ENCODE peak calls at places on chromosomes 13 and 19, in four cellular contexts. One of them, this sample, is unnamed.

GRCh38 chr19:21705393-21705792 is 62.0 kb downstream of the ZNF100 start:
- DNase-seq in gastrocnemius medialis: no peak
- DNase-seq in B cell: no peak
- DNase-seq in fibroblast of mammary gland: no peak
- DNase-seq in this sample: no peak

GRCh38 chr19:16033136-16033530 is 43.2 kb upstream of the TPM4 start:
- DNase-seq in fibroblast of mammary gland: no peak
- DNase-seq in gastrocnemius medialis: no peak
- DNase-seq in B cell: no peak
- DNase-seq in this sample: no peak

GRCh38 chr19:19420570-19421301 is 15.3 kb downstream of the GATAD2A start:
- DNase-seq in fibroblast of mammary gland: no peak
- DNase-seq in B cell: no peak
- DNase-seq in gastrocnemius medialis: no peak
- DNase-seq in this sample: no peak

GRCh38 chr19:8494158-8494557 is 8.3 kb downstream of the PRAM1 start:
- DNase-seq in gastrocnemius medialis: no peak
- DNase-seq in B cell: no peak
- DNase-seq in fibroblast of mammary gland: no peak
- DNase-seq in this sample: no peak

GRCh38 chr19:6010107-6010506 is 32.2 kb upstream of the RANBP3 start:
- DNase-seq in B cell: no peak
- DNase-seq in fibroblast of mammary gland: no peak
- DNase-seq in gastrocnemius medialis: no peak
- DNase-seq in this sample: no peak

GRCh38 chr19:6680141-6680540 is 10.2 kb upstream of the TNFSF14 start:
- DNase-seq in gastrocnemius medialis: no peak
- DNase-seq in fibroblast of mammary gland: no peak
- DNase-seq in B cell: no peak
- DNase-seq in this sample: no peak

GRCh38 chr13:48653074-48654054 is at the start of gene CYSLTR2:
- DNase-seq in B cell: peak
- DNase-seq in gastrocnemius medialis: no peak
- DNase-seq in fibroblast of mammary gland: peak
- DNase-seq in this sample: no peak

GRCh38 chr19:3184847-3185481 is 766 bp upstream of the NCLN start:
- DNase-seq in gastrocnemius medialis: peak
- DNase-seq in B cell: no peak
- DNase-seq in fibroblast of mammary gland: no peak
- DNase-seq in this sample: no peak

GRCh38 chr19:49912965-49913685 is 15.9 kb upstream of the ATF5 start:
- DNase-seq in B cell: no peak
- DNase-seq in fibroblast of mammary gland: no peak
- DNase-seq in gastrocnemius medialis: no peak
- DNase-seq in this sample: no peak

GRCh38 chr13:34035676-34036325 is 217.9 kb downstream of the RFC3 start:
- DNase-seq in B cell: no peak
- DNase-seq in fibroblast of mammary gland: peak
- DNase-seq in gastrocnemius medialis: no peak
- DNase-seq in this sample: peak

GRCh38 chr19:12295191-12295590 is 508 bp upstream of the ZNF44 start:
- DNase-seq in gastrocnemius medialis: no peak
- DNase-seq in fibroblast of mammary gland: no peak
- DNase-seq in B cell: no peak
- DNase-seq in this sample: no peak

GRCh38 chr13:35354882-35355281 is 121.6 kb downstream of the MAB21L1 start:
- DNase-seq in gastrocnemius medialis: no peak
- DNase-seq in fibroblast of mammary gland: no peak
- DNase-seq in B cell: no peak
- DNase-seq in this sample: no peak

GRCh38 chr19:46014534-46014933 is 8.3 kb downstream of the PGLYRP1 start:
- DNase-seq in fibroblast of mammary gland: no peak
- DNase-seq in B cell: no peak
- DNase-seq in gastrocnemius medialis: no peak
- DNase-seq in this sample: no peak

GRCh38 chr19:17390665-17391370 is 3.2 kb downstream of the CCDC194 start:
- DNase-seq in B cell: peak
- DNase-seq in gastrocnemius medialis: peak
- DNase-seq in fibroblast of mammary gland: peak
- DNase-seq in this sample: peak

GRCh38 chr13:34502011-34502410 is 440.1 kb upstream of the NBEA start:
- DNase-seq in B cell: no peak
- DNase-seq in fibroblast of mammary gland: no peak
- DNase-seq in gastrocnemius medialis: no peak
- DNase-seq in this sample: no peak

GRCh38 chr19:39970674-39971379 is at the start of gene PSMC4:
- DNase-seq in gastrocnemius medialis: peak
- DNase-seq in B cell: peak
- DNase-seq in fibroblast of mammary gland: peak
- DNase-seq in this sample: peak

GRCh38 chr19:43353606-43354304 is at the start of gene CD177:
- DNase-seq in B cell: no peak
- DNase-seq in fibroblast of mammary gland: no peak
- DNase-seq in gastrocnemius medialis: no peak
- DNase-seq in this sample: no peak

GRCh38 chr13:105952233-105952767 is 583.2 kb downstream of the EFNB2 start:
- DNase-seq in B cell: no peak
- DNase-seq in gastrocnemius medialis: no peak
- DNase-seq in fibroblast of mammary gland: no peak
- DNase-seq in this sample: no peak

GRCh38 chr13:38223093-38223492 is 126.6 kb upstream of the UFM1 start:
- DNase-seq in B cell: no peak
- DNase-seq in fibroblast of mammary gland: peak
- DNase-seq in gastrocnemius medialis: no peak
- DNase-seq in this sample: peak

GRCh38 chr19:31659897-31660210 is 310.6 kb upstream of the TSHZ3 start:
- DNase-seq in fibroblast of mammary gland: no peak
- DNase-seq in B cell: no peak
- DNase-seq in gastrocnemius medialis: no peak
- DNase-seq in this sample: no peak

GRCh38 chr19:8456064-8456463 is 11.3 kb downstream of the HNRNPM start:
- DNase-seq in B cell: no peak
- DNase-seq in gastrocnemius medialis: no peak
- DNase-seq in fibroblast of mammary gland: no peak
- DNase-seq in this sample: peak

GRCh38 chr19:30286378-30286777 is 85.8 kb upstream of the ZNF536 start:
- DNase-seq in B cell: no peak
- DNase-seq in fibroblast of mammary gland: no peak
- DNase-seq in gastrocnemius medialis: no peak
- DNase-seq in this sample: no peak

GRCh38 chr19:54191671-54192453 is 754 bp downstream of the TSEN34 start:
- DNase-seq in fibroblast of mammary gland: no peak
- DNase-seq in B cell: no peak
- DNase-seq in gastrocnemius medialis: no peak
- DNase-seq in this sample: no peak

GRCh38 chr19:30073152-30074000 is 131.3 kb downstream of the URI1 start:
- DNase-seq in gastrocnemius medialis: no peak
- DNase-seq in B cell: no peak
- DNase-seq in fibroblast of mammary gland: no peak
- DNase-seq in this sample: no peak

GRCh38 chr19:52138614-52139290 is 986 bp downstream of the ZNF616 start:
- DNase-seq in B cell: peak
- DNase-seq in gastrocnemius medialis: peak
- DNase-seq in fibroblast of mammary gland: peak
- DNase-seq in this sample: peak

GRCh38 chr13:96796234-96796633 is 198.0 kb downstream of the OXGR1 start:
- DNase-seq in gastrocnemius medialis: no peak
- DNase-seq in B cell: no peak
- DNase-seq in fibroblast of mammary gland: peak
- DNase-seq in this sample: no peak

GRCh38 chr13:41562541-41563178 is 105.3 kb downstream of the RGCC start:
- DNase-seq in gastrocnemius medialis: no peak
- DNase-seq in B cell: no peak
- DNase-seq in fibroblast of mammary gland: no peak
- DNase-seq in this sample: no peak

GRCh38 chr19:46069841-46070341 is 29.1 kb upstream of the IGFL4 start:
- DNase-seq in B cell: no peak
- DNase-seq in gastrocnemius medialis: no peak
- DNase-seq in fibroblast of mammary gland: peak
- DNase-seq in this sample: peak

GRCh38 chr13:35283856-35284255 is 192.6 kb downstream of the MAB21L1 start:
- DNase-seq in gastrocnemius medialis: no peak
- DNase-seq in fibroblast of mammary gland: peak
- DNase-seq in B cell: no peak
- DNase-seq in this sample: peak

GRCh38 chr19:45973564-45974338 is at the start of gene NOVA2:
- DNase-seq in gastrocnemius medialis: peak
- DNase-seq in fibroblast of mammary gland: peak
- DNase-seq in B cell: peak
- DNase-seq in this sample: peak

GRCh38 chr13:21058361-21058760 is 3.0 kb downstream of the LATS2 start:
- DNase-seq in fibroblast of mammary gland: no peak
- DNase-seq in gastrocnemius medialis: no peak
- DNase-seq in B cell: no peak
- DNase-seq in this sample: peak

GRCh38 chr13:85508683-85509329 is 290.4 kb downstream of the SLITRK6 start:
- DNase-seq in gastrocnemius medialis: no peak
- DNase-seq in fibroblast of mammary gland: peak
- DNase-seq in B cell: no peak
- DNase-seq in this sample: peak

GRCh38 chr13:106143930-106144709 is 391.3 kb downstream of the EFNB2 start:
- DNase-seq in gastrocnemius medialis: no peak
- DNase-seq in B cell: no peak
- DNase-seq in fibroblast of mammary gland: no peak
- DNase-seq in this sample: no peak

GRCh38 chr13:31029129-31029528 is 96.7 kb downstream of the TEX26 start:
- DNase-seq in fibroblast of mammary gland: no peak
- DNase-seq in B cell: no peak
- DNase-seq in gastrocnemius medialis: no peak
- DNase-seq in this sample: no peak

GRCh38 chr13:95335667-95336066 is 34.4 kb upstream of the ABCC4 start:
- DNase-seq in gastrocnemius medialis: no peak
- DNase-seq in B cell: no peak
- DNase-seq in fibroblast of mammary gland: no peak
- DNase-seq in this sample: peak

GRCh38 chr13:51825165-51825592 is 19.8 kb downstream of the TMEM272 start:
- DNase-seq in B cell: no peak
- DNase-seq in fibroblast of mammary gland: peak
- DNase-seq in gastrocnemius medialis: no peak
- DNase-seq in this sample: peak

GRCh38 chr19:17618919-17619318 is 63.5 kb downstream of the COLGALT1 start:
- DNase-seq in gastrocnemius medialis: no peak
- DNase-seq in B cell: no peak
- DNase-seq in fibroblast of mammary gland: no peak
- DNase-seq in this sample: no peak

GRCh38 chr13:43626994-43627393 is 159.8 kb downstream of the ENOX1 start:
- DNase-seq in gastrocnemius medialis: no peak
- DNase-seq in fibroblast of mammary gland: no peak
- DNase-seq in B cell: no peak
- DNase-seq in this sample: no peak

GRCh38 chr19:53132231-53132991 is at the start of gene ZNF415:
- DNase-seq in fibroblast of mammary gland: peak
- DNase-seq in gastrocnemius medialis: peak
- DNase-seq in B cell: peak
- DNase-seq in this sample: no peak

DNA sequence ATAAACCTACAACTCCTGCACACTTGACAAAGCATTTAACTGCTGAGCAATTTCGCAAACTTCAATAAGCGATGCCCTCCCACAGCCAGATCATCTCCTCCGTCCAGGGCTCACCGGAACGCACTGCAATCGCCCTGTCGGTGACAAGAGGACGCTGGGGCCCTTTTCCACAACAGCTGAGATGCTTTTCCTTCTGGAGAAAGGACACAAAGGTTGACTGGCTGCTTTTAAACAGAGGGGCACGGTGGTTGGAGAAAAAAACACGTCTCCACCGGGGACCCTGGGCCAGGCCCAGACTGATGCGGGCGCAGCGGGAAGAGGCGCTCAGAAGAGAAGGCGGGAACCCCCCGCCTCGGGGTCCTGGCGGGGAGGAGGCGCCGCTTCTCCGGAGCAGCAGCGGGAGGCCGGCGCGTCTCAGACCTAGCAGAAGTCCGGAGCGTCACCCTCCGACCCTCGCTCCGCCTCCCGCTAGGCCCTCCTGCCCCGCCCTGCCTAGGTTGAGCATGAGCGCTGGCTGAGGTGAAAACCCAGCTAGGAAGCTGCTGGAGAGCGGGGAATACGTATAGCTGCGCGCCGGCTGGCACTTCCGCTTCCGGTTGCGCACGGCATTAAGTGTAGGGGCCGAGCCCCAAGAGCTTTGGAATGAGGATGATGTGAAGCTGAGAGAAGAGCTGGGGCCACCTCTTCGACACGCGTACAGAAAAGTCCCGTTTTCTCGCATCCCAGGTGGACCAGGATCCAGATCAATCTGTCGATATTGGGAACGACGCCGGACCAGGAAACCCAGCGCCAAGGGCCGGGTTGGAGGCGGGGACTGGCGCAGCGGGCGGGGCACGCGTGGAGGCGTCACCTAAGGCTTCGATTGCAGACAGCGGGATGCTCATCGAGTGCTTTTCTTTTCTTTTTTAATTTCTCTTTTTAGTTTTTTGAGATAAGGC is at the start of gene ZNF846:
- DNase-seq in fibroblast of mammary gland: peak
- DNase-seq in gastrocnemius medialis: peak
- DNase-seq in B cell: peak
- DNase-seq in this sample: peak
- TF ChIP-seq CTCF in fibroblast of mammary gland: no peak
- TF ChIP-seq CTCF in gastrocnemius medialis: no peak
- TF ChIP-seq CTCF in B cell: no peak
- TF ChIP-seq CTCF in this sample: no peak

GRCh38 chr19:55536951-55537740 is at the start of gene SBK2:
- DNase-seq in gastrocnemius medialis: no peak
- DNase-seq in B cell: no peak
- DNase-seq in fibroblast of mammary gland: no peak
- DNase-seq in this sample: no peak
- TF ChIP-seq CTCF in gastrocnemius medialis: peak
- TF ChIP-seq CTCF in B cell: no peak
- TF ChIP-seq CTCF in fibroblast of mammary gland: no peak
- TF ChIP-seq CTCF in this sample: no peak

DNA sequence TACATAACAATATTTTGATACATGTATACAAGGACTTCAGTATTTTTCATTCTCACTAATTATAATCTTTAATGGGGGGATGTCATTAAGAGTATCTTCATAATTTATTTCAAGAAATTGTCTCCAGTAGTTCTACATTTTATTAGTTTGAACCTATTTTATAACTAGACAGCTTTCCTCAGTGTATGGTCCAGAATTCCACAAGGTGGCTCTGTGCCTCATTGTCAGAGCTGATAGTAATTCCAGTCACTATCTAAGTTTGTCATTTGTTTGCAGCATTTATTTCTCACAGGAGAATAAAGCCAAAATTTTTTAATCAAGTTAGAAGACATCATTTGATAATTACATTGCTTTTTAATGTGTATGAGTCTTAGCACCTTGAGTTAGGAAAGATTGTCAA is 1633.0 kb upstream of the PCDH20 start:
- DNase-seq in B cell: no peak
- DNase-seq in gastrocnemius medialis: no peak
- DNase-seq in fibroblast of mammary gland: no peak
- DNase-seq in this sample: peak
- TF ChIP-seq CTCF in B cell: no peak
- TF ChIP-seq CTCF in gastrocnemius medialis: no peak
- TF ChIP-seq CTCF in fibroblast of mammary gland: peak
- TF ChIP-seq CTCF in this sample: no peak

GRCh38 chr13:113458218-113459065 is 5.2 kb upstream of the ADPRHL1 start:
- DNase-seq in fibroblast of mammary gland: peak
- DNase-seq in gastrocnemius medialis: no peak
- DNase-seq in B cell: no peak
- DNase-seq in this sample: no peak
- TF ChIP-seq CTCF in fibroblast of mammary gland: peak
- TF ChIP-seq CTCF in gastrocnemius medialis: no peak
- TF ChIP-seq CTCF in B cell: no peak
- TF ChIP-seq CTCF in this sample: peak

This sample was measured in MCF 10A.